ENCODE peak calls at places on chromosomes 13 and 19, in seven cellular contexts. One of them, this sample, is unnamed. For H3K4me1, the result is how much of the 10 kb centered on the place peaks cover.

GRCh38 chr13:74129500-74130144 is 4.6 kb downstream of the KLF12 start:
- DNase-seq in astrocyte: no peak
- DNase-seq in heart right ventricle: peak
- DNase-seq in left lung: no peak
- DNase-seq in transverse colon: peak
- DNase-seq in thoracic aorta: no peak
- DNase-seq in IMR-90: no peak
- DNase-seq in this sample: no peak

GRCh38 chr19:39997595-39998216 is 846 bp downstream of the ZNF546 start:
- DNase-seq in heart right ventricle: no peak
- DNase-seq in thoracic aorta: no peak
- DNase-seq in transverse colon: no peak
- DNase-seq in IMR-90: peak
- DNase-seq in astrocyte: peak
- DNase-seq in left lung: no peak
- DNase-seq in this sample: no peak

GRCh38 chr19:32357720-32358119 is 12.3 kb downstream of the ZNF507 start:
- DNase-seq in astrocyte: no peak
- DNase-seq in transverse colon: no peak
- DNase-seq in heart right ventricle: no peak
- DNase-seq in thoracic aorta: no peak
- DNase-seq in left lung: no peak
- DNase-seq in IMR-90: no peak
- DNase-seq in this sample: no peak

GRCh38 chr13:35723820-35724219 is 247.3 kb upstream of the MAB21L1 start:
- DNase-seq in thoracic aorta: no peak
- DNase-seq in heart right ventricle: peak
- DNase-seq in astrocyte: peak
- DNase-seq in transverse colon: no peak
- DNase-seq in left lung: no peak
- DNase-seq in IMR-90: peak
- DNase-seq in this sample: no peak

GRCh38 chr19:495047-495439 is 1.2 kb upstream of the MADCAM1 start:
- DNase-seq in astrocyte: no peak
- DNase-seq in heart right ventricle: no peak
- DNase-seq in IMR-90: no peak
- DNase-seq in thoracic aorta: no peak
- DNase-seq in transverse colon: no peak
- DNase-seq in left lung: no peak
- DNase-seq in this sample: no peak

GRCh38 chr19:32750441-32751055 is 31.0 kb downstream of the TDRD12 start:
- DNase-seq in thoracic aorta: no peak
- DNase-seq in left lung: no peak
- DNase-seq in IMR-90: no peak
- DNase-seq in heart right ventricle: no peak
- DNase-seq in astrocyte: no peak
- DNase-seq in transverse colon: no peak
- DNase-seq in this sample: no peak

GRCh38 chr19:36009220-36009619 is 607 bp upstream of the SYNE4 start:
- DNase-seq in thoracic aorta: no peak
- DNase-seq in heart right ventricle: peak
- DNase-seq in left lung: peak
- DNase-seq in astrocyte: peak
- DNase-seq in IMR-90: peak
- DNase-seq in transverse colon: peak
- DNase-seq in this sample: peak

GRCh38 chr13:113112893-113113845 is 7.6 kb downstream of the F7 start:
- DNase-seq in astrocyte: no peak
- DNase-seq in heart right ventricle: no peak
- DNase-seq in thoracic aorta: no peak
- DNase-seq in IMR-90: no peak
- DNase-seq in transverse colon: peak
- DNase-seq in left lung: no peak
- DNase-seq in this sample: peak

GRCh38 chr19:12596927-12597548 is 13.6 kb downstream of the ZNF490 start:
- DNase-seq in IMR-90: no peak
- DNase-seq in left lung: peak
- DNase-seq in astrocyte: no peak
- DNase-seq in heart right ventricle: no peak
- DNase-seq in transverse colon: no peak
- DNase-seq in thoracic aorta: no peak
- DNase-seq in this sample: peak

GRCh38 chr13:114035583-114036501 is 62.0 kb upstream of the C13orf46 start:
- DNase-seq in heart right ventricle: no peak
- DNase-seq in thoracic aorta: no peak
- DNase-seq in IMR-90: peak
- DNase-seq in astrocyte: peak
- DNase-seq in transverse colon: no peak
- DNase-seq in left lung: no peak
- DNase-seq in this sample: no peak

GRCh38 chr19:13151605-13152355 is 1.6 kb downstream of the IER2 start:
- DNase-seq in left lung: peak
- DNase-seq in transverse colon: peak
- DNase-seq in heart right ventricle: peak
- DNase-seq in thoracic aorta: peak
- DNase-seq in IMR-90: peak
- DNase-seq in astrocyte: peak
- DNase-seq in this sample: peak

GRCh38 chr13:24096659-24097058 is 63.9 kb upstream of the SPATA13 start:
- DNase-seq in transverse colon: no peak
- DNase-seq in heart right ventricle: no peak
- DNase-seq in astrocyte: no peak
- DNase-seq in left lung: no peak
- DNase-seq in IMR-90: no peak
- DNase-seq in thoracic aorta: no peak
- DNase-seq in this sample: no peak

GRCh38 chr19:6204212-6204611 is 68.7 kb downstream of the ACSBG2 start:
- DNase-seq in transverse colon: no peak
- DNase-seq in heart right ventricle: no peak
- DNase-seq in IMR-90: no peak
- DNase-seq in left lung: no peak
- DNase-seq in astrocyte: no peak
- DNase-seq in thoracic aorta: no peak
- DNase-seq in this sample: no peak

GRCh38 chr19:9528757-9529336 is 9.6 kb downstream of the ZNF426 start:
- DNase-seq in left lung: no peak
- DNase-seq in astrocyte: peak
- DNase-seq in transverse colon: no peak
- DNase-seq in IMR-90: peak
- DNase-seq in heart right ventricle: no peak
- DNase-seq in thoracic aorta: no peak
- DNase-seq in this sample: no peak

GRCh38 chr13:113947321-113948033 is 26.4 kb downstream of the C13orf46 start:
- DNase-seq in thoracic aorta: peak
- DNase-seq in left lung: no peak
- DNase-seq in IMR-90: peak
- DNase-seq in transverse colon: peak
- DNase-seq in astrocyte: no peak
- DNase-seq in heart right ventricle: peak
- DNase-seq in this sample: no peak

GRCh38 chr19:49860716-49861100 is 6.7 kb downstream of the PNKP start:
- DNase-seq in heart right ventricle: no peak
- DNase-seq in left lung: no peak
- DNase-seq in transverse colon: no peak
- DNase-seq in thoracic aorta: no peak
- DNase-seq in IMR-90: no peak
- DNase-seq in astrocyte: no peak
- DNase-seq in this sample: no peak

GRCh38 chr13:113938716-113939115 is 35.2 kb downstream of the C13orf46 start:
- DNase-seq in IMR-90: no peak
- DNase-seq in astrocyte: no peak
- DNase-seq in transverse colon: no peak
- DNase-seq in heart right ventricle: no peak
- DNase-seq in left lung: no peak
- DNase-seq in thoracic aorta: no peak
- DNase-seq in this sample: no peak

GRCh38 chr19:5480427-5480836 is 25.2 kb downstream of the ZNRF4 start:
- DNase-seq in astrocyte: no peak
- DNase-seq in transverse colon: peak
- DNase-seq in heart right ventricle: no peak
- DNase-seq in left lung: no peak
- DNase-seq in thoracic aorta: no peak
- DNase-seq in IMR-90: no peak
- DNase-seq in this sample: no peak

GRCh38 chr13:67023088-67023893 is 206.8 kb downstream of the PCDH9 start:
- DNase-seq in left lung: peak
- DNase-seq in IMR-90: peak
- DNase-seq in heart right ventricle: no peak
- DNase-seq in transverse colon: no peak
- DNase-seq in astrocyte: peak
- DNase-seq in thoracic aorta: no peak
- DNase-seq in this sample: no peak

GRCh38 chr19:16330811-16331690 is 6.4 kb downstream of the KLF2 start:
- DNase-seq in astrocyte: no peak
- DNase-seq in transverse colon: no peak
- DNase-seq in left lung: no peak
- DNase-seq in heart right ventricle: no peak
- DNase-seq in thoracic aorta: no peak
- DNase-seq in IMR-90: no peak
- DNase-seq in this sample: no peak

GRCh38 chr13:100550433-100550832 is 38.2 kb downstream of the GGACT start:
- DNase-seq in IMR-90: peak
- DNase-seq in left lung: no peak
- DNase-seq in thoracic aorta: no peak
- DNase-seq in heart right ventricle: peak
- DNase-seq in astrocyte: peak
- DNase-seq in transverse colon: no peak
- DNase-seq in this sample: no peak

GRCh38 chr19:32928806-32929205 is 43.0 kb downstream of the CEP89 start:
- DNase-seq in left lung: no peak
- DNase-seq in astrocyte: no peak
- DNase-seq in thoracic aorta: no peak
- DNase-seq in heart right ventricle: no peak
- DNase-seq in IMR-90: peak
- DNase-seq in transverse colon: no peak
- DNase-seq in this sample: no peak

GRCh38 chr13:80469841-80470378 is 129.0 kb upstream of the SPRY2 start:
- DNase-seq in left lung: peak
- DNase-seq in thoracic aorta: peak
- DNase-seq in astrocyte: peak
- DNase-seq in transverse colon: peak
- DNase-seq in heart right ventricle: peak
- DNase-seq in IMR-90: peak
- DNase-seq in this sample: no peak

GRCh38 chr19:45187421-45188100 is 9.0 kb downstream of the BLOC1S3 start:
- DNase-seq in left lung: no peak
- DNase-seq in IMR-90: no peak
- DNase-seq in thoracic aorta: no peak
- DNase-seq in transverse colon: no peak
- DNase-seq in astrocyte: no peak
- DNase-seq in heart right ventricle: no peak
- DNase-seq in this sample: no peak

GRCh38 chr19:36837525-36837901 is 674 bp downstream of the ZNF790 start:
- DNase-seq in left lung: no peak
- DNase-seq in IMR-90: no peak
- DNase-seq in heart right ventricle: no peak
- DNase-seq in transverse colon: no peak
- DNase-seq in astrocyte: no peak
- DNase-seq in thoracic aorta: no peak
- DNase-seq in this sample: no peak

GRCh38 chr13:70568571-70568970 is 460.3 kb upstream of the KLHL1 start:
- DNase-seq in heart right ventricle: no peak
- DNase-seq in IMR-90: peak
- DNase-seq in left lung: no peak
- DNase-seq in astrocyte: peak
- DNase-seq in transverse colon: no peak
- DNase-seq in thoracic aorta: no peak
- DNase-seq in this sample: no peak
- TF ChIP-seq CTCF in heart right ventricle: peak
- TF ChIP-seq CTCF in IMR-90: peak
- TF ChIP-seq CTCF in left lung: peak
- TF ChIP-seq CTCF in astrocyte: peak
- TF ChIP-seq CTCF in transverse colon: peak
- TF ChIP-seq CTCF in thoracic aorta: peak
- TF ChIP-seq CTCF in this sample: peak

GRCh38 chr13:88417801-88418200 is 746.6 kb downstream of the SLITRK5 start:
- DNase-seq in transverse colon: no peak
- DNase-seq in heart right ventricle: no peak
- DNase-seq in thoracic aorta: no peak
- DNase-seq in IMR-90: no peak
- DNase-seq in astrocyte: no peak
- DNase-seq in left lung: no peak
- DNase-seq in this sample: no peak
- H3K4me3 ChIP-seq in transverse colon: no peak
- H3K4me3 ChIP-seq in heart right ventricle: no peak
- H3K4me3 ChIP-seq in thoracic aorta: no peak
- H3K4me3 ChIP-seq in IMR-90: no peak
- H3K4me3 ChIP-seq in astrocyte: no peak
- H3K4me3 ChIP-seq in left lung: no peak
- H3K4me3 ChIP-seq in this sample: no peak

DNA sequence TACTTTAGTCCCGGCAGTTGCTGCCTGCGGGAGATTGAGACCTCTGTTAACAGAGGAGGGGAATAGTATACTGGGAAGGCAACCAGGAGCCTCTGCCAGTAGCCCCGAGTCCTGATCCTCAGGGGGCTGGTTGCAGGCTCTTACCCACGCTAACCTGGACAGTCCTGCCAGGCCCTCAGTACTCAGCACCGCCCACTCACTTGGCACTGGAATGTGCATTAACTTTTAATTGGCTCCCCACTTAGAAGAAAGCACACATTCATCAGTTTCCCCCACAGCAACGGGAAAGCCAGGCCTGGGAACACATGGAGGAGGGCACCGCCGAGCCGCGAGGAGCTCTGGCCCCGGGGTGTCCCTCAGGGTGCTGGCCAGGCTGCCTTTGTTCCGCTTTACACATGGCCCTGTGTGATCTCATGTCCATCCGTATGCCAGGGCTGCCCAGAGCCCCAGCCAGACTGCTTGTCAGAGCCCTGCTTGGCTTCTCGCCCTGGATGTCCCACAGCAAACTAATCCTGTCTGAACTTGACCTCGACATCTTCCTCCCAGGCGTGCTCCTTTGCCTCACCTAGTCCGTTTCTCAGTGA is 14.2 kb downstream of the BCKDHA start:
- DNase-seq in astrocyte: no peak
- DNase-seq in transverse colon: no peak
- DNase-seq in thoracic aorta: no peak
- DNase-seq in left lung: no peak
- DNase-seq in heart right ventricle: peak
- DNase-seq in IMR-90: no peak
- DNase-seq in this sample: no peak
- H3K4me1 ChIP-seq in astrocyte: under half
- H3K4me1 ChIP-seq in transverse colon: under half
- H3K4me1 ChIP-seq in thoracic aorta: under half
- H3K4me1 ChIP-seq in left lung: under half
- H3K4me1 ChIP-seq in heart right ventricle: half or more
- H3K4me1 ChIP-seq in IMR-90: under half
- H3K4me1 ChIP-seq in this sample: half or more

DNA sequence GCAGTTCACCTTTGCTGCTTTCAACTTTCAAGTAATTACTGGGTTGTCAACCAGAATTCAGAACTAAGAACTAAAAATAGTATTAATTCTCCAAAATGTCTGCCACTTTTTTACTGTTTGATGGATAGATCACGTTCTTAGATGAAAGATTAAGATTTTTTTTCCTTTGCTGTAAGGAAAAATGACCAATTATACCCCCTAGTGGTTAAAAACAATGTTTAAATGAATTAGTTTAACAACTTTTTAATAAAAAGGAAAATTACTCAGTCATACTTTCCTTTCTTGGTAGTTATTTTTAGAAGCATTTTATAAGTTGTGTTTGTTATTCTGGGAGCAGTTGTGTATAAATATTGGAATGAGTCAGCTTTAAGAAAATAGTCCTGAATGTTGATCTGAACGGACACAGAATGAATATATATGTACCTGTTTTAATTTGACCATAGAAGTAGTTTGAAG is 4.6 kb downstream of the TM9SF2 start:
- DNase-seq in transverse colon: no peak
- DNase-seq in heart right ventricle: no peak
- DNase-seq in astrocyte: peak
- DNase-seq in thoracic aorta: no peak
- DNase-seq in IMR-90: peak
- DNase-seq in left lung: no peak
- DNase-seq in this sample: no peak
- TF ChIP-seq CTCF in transverse colon: peak
- TF ChIP-seq CTCF in heart right ventricle: no peak
- TF ChIP-seq CTCF in astrocyte: no peak
- TF ChIP-seq CTCF in thoracic aorta: peak
- TF ChIP-seq CTCF in IMR-90: peak
- TF ChIP-seq CTCF in left lung: peak
- TF ChIP-seq CTCF in this sample: no peak

This sample was measured in lower lobe of right lung.